ENCODE peak calls at places on chromosomes 2 and 18, in eight cellular contexts. P is uterus, O is psoas muscle, X is transverse colon, E is left ventricle myocardium inferior, C is mammary epithelial cell, K is colonic mucosa, A is OCI-LY7. I is an unnamed sample.

GRCh38 chr2:60528366-60528765 is 25.1 kb downstream of the BCL11A start:
- DNase-seq in O (no peak), E (no peak), K (no peak), X (no peak), P (no peak), C (no peak), A (no peak), I (no peak)

GRCh38 chr2:42063383-42064171 is 15.8 kb downstream of the PKDCC start:
- DNase-seq in C (no peak), P (no peak), X (no peak), A (no peak), O (no peak), K (no peak), E (no peak), I (no peak)

GRCh38 chr18:70128271-70128670 is 77.2 kb downstream of the RTTN start:
- DNase-seq in A (no peak), O (no peak), E (no peak), P (no peak), C (no peak), K (no peak), X (no peak), I (no peak)

GRCh38 chr2:54814367-54815155 is 91.1 kb downstream of the EML6 start:
- DNase-seq in E (no peak), P (no peak), X (no peak), O (no peak), K (no peak), A (no peak), C (peak), I (no peak)

GRCh38 chr18:26540041-26540628 is 8.2 kb downstream of the KCTD1 start:
- DNase-seq in X (no peak), A (no peak), C (peak), O (no peak), E (no peak), K (no peak), P (no peak), I (no peak)

GRCh38 chr2:98548920-98549818 is 59.1 kb downstream of the COA5 start:
- DNase-seq in X (peak), A (peak), E (no peak), P (no peak), K (peak), O (no peak), C (no peak), I (no peak)

GRCh38 chr2:26526589-26526988 is 48.7 kb upstream of the OTOF start:
- DNase-seq in X (no peak), P (no peak), O (no peak), A (no peak), E (no peak), K (no peak), C (peak), I (no peak)

GRCh38 chr2:238945433-238946150 is 97.7 kb downstream of the TWIST2 start:
- DNase-seq in O (peak), E (peak), C (no peak), P (peak), K (peak), X (peak), A (no peak), I (peak)

GRCh38 chr2:237602409-237602808 is 11.9 kb upstream of the RAB17 start:
- DNase-seq in C (no peak), O (no peak), X (no peak), A (no peak), P (no peak), K (no peak), E (no peak), I (no peak)

GRCh38 chr18:73777356-73778051 is 370.1 kb downstream of the FBXO15 start:
- DNase-seq in C (peak), P (no peak), E (no peak), K (no peak), A (no peak), X (no peak), O (no peak), I (no peak)

GRCh38 chr2:525021-525420 is 152.2 kb downstream of the TMEM18 start:
- DNase-seq in E (no peak), O (no peak), K (no peak), P (no peak), C (no peak), A (no peak), X (no peak), I (no peak)

GRCh38 chr18:39721712-39722111 is 2156.1 kb upstream of the CELF4 start:
- DNase-seq in P (no peak), K (no peak), A (no peak), E (no peak), O (no peak), C (no peak), X (no peak), I (no peak)

GRCh38 chr2:34570266-34570872 is 971.3 kb upstream of the FAM98A start:
- DNase-seq in A (peak), E (no peak), C (peak), K (no peak), X (peak), P (no peak), O (no peak), I (peak)

GRCh38 chr2:36530178-36530982 is 67.6 kb downstream of the FEZ2 start:
- DNase-seq in E (no peak), K (no peak), P (no peak), O (no peak), X (no peak), A (no peak), C (no peak), I (no peak)

GRCh38 chr2:75549401-75550253 is 11.1 kb downstream of the EVA1A start:
- DNase-seq in O (no peak), A (no peak), P (no peak), K (no peak), X (no peak), C (no peak), E (no peak), I (no peak)

GRCh38 chr2:51220606-51221005 is 188.7 kb upstream of the NRXN1 start:
- DNase-seq in C (no peak), K (no peak), E (no peak), P (no peak), A (no peak), X (no peak), O (no peak), I (no peak)

GRCh38 chr2:47867205-47867604 is 39.1 kb downstream of the FBXO11 start:
- DNase-seq in X (no peak), E (no peak), P (no peak), K (no peak), O (no peak), A (peak), C (peak), I (no peak)

GRCh38 chr2:59180111-59180510 is 939.0 kb upstream of the FANCL start:
- DNase-seq in O (no peak), K (no peak), C (no peak), E (no peak), A (no peak), X (no peak), P (no peak), I (no peak)

GRCh38 chr2:20071397-20072383 is 20.3 kb upstream of the LAPTM4A start:
- DNase-seq in C (peak), K (no peak), X (no peak), P (peak), A (no peak), E (peak), O (no peak), I (peak)

GRCh38 chr2:124683536-124684407 is 658.7 kb downstream of the CNTNAP5 start:
- DNase-seq in O (no peak), P (no peak), C (no peak), E (no peak), X (no peak), A (no peak), K (no peak), I (no peak)

GRCh38 chr2:199988176-199988575 is 32.8 kb downstream of the MAIP1 start:
- DNase-seq in C (no peak), O (no peak), E (no peak), A (no peak), P (no peak), K (no peak), X (no peak), I (no peak)

GRCh38 chr2:43225788-43226557 is 433 bp downstream of the ZFP36L2 start:
- DNase-seq in X (no peak), A (peak), C (peak), O (peak), P (peak), E (peak), K (peak), I (peak)

GRCh38 chr2:52904511-52904910 is 863.1 kb upstream of the CHAC2 start:
- DNase-seq in E (no peak), O (no peak), A (no peak), K (no peak), P (no peak), X (no peak), C (peak), I (no peak)

GRCh38 chr18:49399003-49399402 is 61.4 kb downstream of the DYM start:
- DNase-seq in P (no peak), O (no peak), A (peak), K (no peak), E (no peak), C (peak), X (no peak), I (no peak)

GRCh38 chr18:79962835-79963657 is 1.4 kb upstream of the HSBP1L1 start:
- DNase-seq in A (no peak), E (no peak), P (no peak), O (no peak), K (peak), X (no peak), C (no peak), I (no peak)

GRCh38 chr2:237414056-237414661 is at the start of gene COL6A3:
- DNase-seq in C (no peak), A (no peak), O (peak), E (peak), P (peak), K (peak), X (peak), I (peak)

GRCh38 chr2:18063826-18064485 is 185.5 kb downstream of the KCNS3 start:
- DNase-seq in A (no peak), K (no peak), X (no peak), P (no peak), O (no peak), C (no peak), E (no peak), I (no peak)

GRCh38 chr2:160281213-160281612 is 81.1 kb upstream of the ITGB6 start:
- DNase-seq in X (no peak), P (no peak), A (no peak), K (no peak), C (no peak), O (no peak), E (no peak), I (no peak)

GRCh38 chr2:160279813-160280465 is 79.9 kb upstream of the ITGB6 start:
- DNase-seq in A (no peak), C (peak), E (no peak), X (no peak), P (no peak), O (no peak), K (no peak), I (no peak)

GRCh38 chr2:160275646-160276045 is 75.6 kb upstream of the ITGB6 start:
- DNase-seq in O (no peak), A (no peak), E (no peak), P (no peak), C (no peak), K (no peak), X (no peak), I (no peak)

GRCh38 chr2:160278889-160279196 is 78.8 kb upstream of the ITGB6 start:
- DNase-seq in O (no peak), C (no peak), E (no peak), P (no peak), K (no peak), A (no peak), X (no peak), I (no peak)

DNA sequence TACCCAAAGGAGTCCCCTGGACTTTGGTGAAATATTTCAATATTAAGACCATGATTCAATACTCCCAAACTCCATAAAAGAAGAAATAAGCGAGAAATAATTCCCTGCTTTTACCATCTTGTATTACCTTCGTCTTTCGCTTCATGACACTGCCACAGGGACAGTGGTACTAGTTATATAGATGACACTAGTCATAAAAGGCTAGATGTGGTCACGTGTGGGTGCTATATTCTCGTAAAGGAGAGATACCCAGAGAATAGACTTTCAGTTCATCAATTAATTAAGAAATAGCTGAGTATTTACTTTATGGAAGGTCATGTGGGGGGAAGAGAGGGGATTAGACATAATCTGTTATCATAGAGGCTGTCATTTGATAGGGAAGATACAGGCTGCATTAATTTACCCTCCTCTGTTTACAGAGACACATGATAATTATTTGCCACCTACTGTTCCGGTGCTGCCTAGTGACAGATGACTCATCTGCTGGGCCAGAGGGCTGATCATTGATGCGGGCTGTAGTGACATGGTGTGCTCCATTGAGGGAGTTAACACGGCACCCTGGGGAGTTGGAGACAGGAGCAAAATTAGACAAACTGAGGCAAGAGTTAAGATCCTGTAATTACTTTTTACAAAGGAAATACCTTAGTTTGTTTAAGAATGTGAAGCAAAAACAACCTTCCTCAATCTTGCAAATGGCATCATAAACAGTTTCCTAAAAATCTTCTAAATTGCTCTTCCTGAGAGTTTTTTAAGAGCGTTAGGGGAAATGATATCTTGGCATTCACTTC is 78.2 kb upstream of the ITGB6 start:
- DNase-seq in X (no peak), A (no peak), C (no peak), O (no peak), E (no peak), K (no peak), P (no peak), I (no peak)
- H3K27ac ChIP-seq in X (peak), A (no peak), C (no peak), O (peak), E (peak), K (no peak), P (no peak), I (no peak)

DNA sequence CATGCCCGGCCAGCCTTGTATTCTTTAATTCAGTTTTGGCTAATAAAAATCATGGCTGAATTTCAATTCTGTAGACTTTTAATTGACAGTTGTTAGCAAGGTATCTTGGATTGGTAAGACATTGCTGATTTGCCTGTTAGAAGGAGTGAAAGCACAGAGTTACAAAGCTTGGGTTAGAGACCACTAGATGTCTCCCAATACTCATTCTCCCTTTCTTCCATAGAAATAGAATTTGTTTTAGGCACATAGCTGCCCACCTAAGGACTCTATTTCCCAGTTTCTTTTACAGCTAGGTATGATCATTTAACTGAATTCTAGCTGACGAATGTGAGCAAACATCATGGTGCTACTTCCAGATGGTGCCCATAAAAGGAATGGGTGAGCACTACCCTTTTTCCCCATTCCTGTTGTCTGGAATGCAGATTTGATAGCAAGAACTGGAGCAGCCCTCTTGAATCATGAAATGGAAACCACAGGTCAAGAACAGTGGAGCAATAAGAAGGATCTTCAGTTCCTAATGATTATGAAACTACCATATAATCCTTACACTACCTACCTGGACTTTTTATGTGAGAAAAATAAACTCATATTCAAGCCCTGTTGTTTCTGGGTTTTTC is 17.5 kb downstream of the PECR start:
- DNase-seq in P (no peak), E (no peak), X (no peak), O (no peak), A (no peak), K (no peak), C (no peak), I (no peak)
- TF ChIP-seq CTCF in P (no peak), E (peak), X (no peak), O (no peak), A (peak), K (no peak), C (no peak), I (no peak)

DNA sequence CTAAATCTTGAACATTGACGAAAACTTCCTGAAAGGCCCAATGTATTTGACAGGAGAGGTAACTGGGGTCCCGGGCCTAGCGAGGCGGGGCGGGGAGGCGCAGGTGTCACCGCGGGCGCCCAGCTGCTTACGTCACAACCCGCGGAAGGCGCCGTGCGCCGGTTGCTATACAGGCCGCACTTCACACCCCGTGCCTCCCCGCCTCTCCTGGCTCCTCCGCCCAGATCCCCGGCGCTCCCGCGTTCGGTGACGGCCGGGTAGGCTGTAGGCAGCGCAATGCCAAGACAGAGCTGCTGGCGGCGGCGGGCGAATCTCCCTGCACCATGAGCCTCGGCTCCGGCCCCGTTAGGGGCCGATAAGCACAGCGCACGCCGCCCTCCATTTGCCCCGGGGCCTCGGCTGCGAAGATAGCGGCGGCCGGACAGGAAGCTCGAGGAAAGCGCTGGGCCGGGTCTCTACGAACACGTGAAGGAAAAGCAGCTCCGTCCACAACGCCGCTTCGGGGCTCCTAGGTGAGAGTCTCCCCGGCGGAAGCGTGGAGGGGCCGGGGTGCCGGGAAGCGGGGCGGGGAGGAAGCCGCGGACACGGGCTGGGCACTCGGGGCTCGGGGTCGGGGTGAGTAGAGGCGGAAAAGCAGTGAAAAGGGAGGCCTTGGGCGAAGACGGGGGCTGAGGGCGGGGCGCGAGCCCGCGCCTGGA is at the start of gene RNF138:
- DNase-seq in K (peak), C (peak), O (peak), E (peak), X (peak), A (peak), P (peak), I (peak)
- H3K4me3 ChIP-seq in K (peak), C (peak), O (peak), E (peak), X (peak), A (peak), P (peak), I (peak)

DNA sequence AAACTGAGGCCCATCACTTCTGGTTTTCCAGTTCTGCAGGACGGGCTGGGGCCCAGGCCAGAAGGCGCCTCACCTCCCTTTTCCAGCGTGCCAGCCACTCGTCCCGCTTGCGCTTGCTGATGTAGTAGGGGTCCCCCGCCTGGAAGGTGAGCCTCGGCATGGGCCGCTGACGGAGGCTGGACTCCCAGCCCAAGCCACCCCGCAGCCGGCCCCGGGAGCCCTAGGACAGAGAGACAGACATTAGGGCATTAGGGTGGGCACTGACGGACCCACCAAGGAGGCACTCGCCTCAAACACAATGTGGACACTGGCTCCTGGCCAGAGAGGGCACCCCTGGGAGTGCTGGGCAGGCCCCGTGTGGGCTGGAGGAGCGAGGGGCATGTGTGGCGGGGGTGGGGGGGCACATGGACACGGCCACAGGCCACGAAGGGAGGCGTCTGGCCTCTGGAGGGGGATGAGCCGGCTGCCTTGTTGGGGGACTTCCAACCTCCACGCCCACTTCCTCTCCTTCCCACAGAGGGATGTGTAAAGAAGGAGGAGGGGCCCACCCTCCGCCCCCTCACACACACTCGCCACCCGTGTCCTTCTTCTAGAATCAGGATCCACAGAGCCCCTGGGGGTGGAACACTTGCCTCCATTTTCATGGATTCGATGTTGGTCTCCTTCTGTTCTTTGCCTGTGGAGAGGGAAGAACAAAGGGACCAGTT is 66.7 kb downstream of the DNMT3A start:
- DNase-seq in O (peak), K (peak), X (no peak), E (peak), P (peak), C (no peak), A (no peak), I (no peak)
- H3K27ac ChIP-seq in O (peak), K (peak), X (peak), E (peak), P (peak), C (no peak), A (no peak), I (peak)

GRCh38 chr2:97005353-97005752 is 19.0 kb upstream of the FAM178B start:
- DNase-seq in K (no peak), C (no peak), E (no peak), P (no peak), X (no peak), O (no peak), A (peak), I (no peak)
- TF ChIP-seq CTCF in K (no peak), C (peak), E (no peak), P (no peak), X (no peak), O (peak), A (peak), I (no peak)

GRCh38 chr2:218894168-218895157 is 13.8 kb downstream of the WNT10A start:
- DNase-seq in K (no peak), E (no peak), A (no peak), X (no peak), O (no peak), P (no peak), C (peak), I (no peak)
- H3K4me3 ChIP-seq in K (no peak), E (no peak), A (peak), X (no peak), O (no peak), P (no peak), C (no peak), I (no peak)

DNA sequence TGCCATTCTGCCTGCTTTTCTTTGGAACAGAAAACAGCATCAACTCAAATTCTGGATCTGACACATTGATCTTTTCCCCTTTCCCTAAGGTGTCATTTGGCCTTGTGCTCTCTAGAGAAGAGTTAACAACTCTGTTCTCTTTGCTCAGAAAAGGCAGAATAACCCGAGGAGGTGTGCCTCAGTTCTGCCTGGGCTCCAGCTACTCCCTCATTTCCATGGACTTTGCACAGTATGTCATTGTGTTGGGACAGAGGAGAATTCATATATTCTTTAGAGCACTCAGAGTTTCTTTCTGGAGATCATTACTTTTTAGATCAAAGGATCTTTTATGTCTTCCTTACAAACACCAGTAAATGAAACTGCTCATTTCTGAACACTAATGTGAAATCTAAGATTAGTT is 249.1 kb downstream of the PHLPP1 start:
- DNase-seq in X (no peak), O (no peak), E (no peak), K (no peak), C (no peak), A (no peak), P (no peak), I (no peak)
- H3K27ac ChIP-seq in X (no peak), O (no peak), E (no peak), K (no peak), C (no peak), A (no peak), P (no peak), I (no peak)